ENCODE peak calls at places on chromosomes 4 and X, in eight cellular contexts. M, N, E, A, P, B, S and K are unnamed samples.

GRCh38 chr4:40307627-40308497 is 27.3 kb upstream of the CHRNA9 start:
- DNase-seq in N (no peak), P (no peak), M (no peak), S (peak; percentile 92), B (peak; percentile 63), E (peak; percentile 96), A (no peak), K (no peak)

GRCh38 chr4:185772391-185773093 is 39.5 kb downstream of the SORBS2 start:
- DNase-seq in S (no peak), P (no peak), B (no peak), E (no peak), A (no peak), N (no peak), M (no peak), K (no peak)

GRCh38 chr4:182022899-182023298 is 220.3 kb upstream of the TENM3 start:
- DNase-seq in S (no peak), B (no peak), E (no peak), P (peak; percentile 16), A (no peak), M (no peak), N (no peak), K (no peak)

GRCh38 chrX:140762061-140762460 is 52.5 kb downstream of the LINC00632 start:
- DNase-seq in N (peak; percentile 49), E (peak; percentile 83), M (peak; percentile 10), A (no peak), B (no peak), S (peak; percentile 50), P (peak; percentile 85), K (peak; percentile 60)

GRCh38 chrX:73683236-73683859 is 120.4 kb downstream of the CHIC1 start:
- DNase-seq in M (no peak), P (peak; percentile 15), B (no peak), S (no peak), N (no peak), E (no peak), A (no peak), K (no peak)

GRCh38 chr4:14582658-14583057 is 419.6 kb upstream of the CPEB2 start:
- DNase-seq in M (no peak), S (no peak), E (no peak), P (no peak), N (no peak), A (no peak), B (no peak), K (no peak)

GRCh38 chrX:31279359-31279758 is 207.5 kb upstream of the FTHL17 start:
- DNase-seq in M (peak; percentile 6), N (no peak), E (no peak), P (no peak), S (no peak), B (no peak), A (no peak), K (no peak)

GRCh38 chr4:79178770-79179169 is 147.1 kb downstream of the NAA11 start:
- DNase-seq in E (no peak), B (no peak), S (no peak), M (no peak), N (no peak), P (no peak), A (peak; percentile 41), K (peak; percentile 58)

GRCh38 chrX:100447563-100448397 is 37.7 kb upstream of the PCDH19 start:
- DNase-seq in N (peak; percentile 73), E (peak; percentile 67), P (peak; percentile 54), B (peak; percentile 1), A (peak; percentile 34), S (peak; percentile 1), M (peak; percentile 50), K (peak; percentile 53)

GRCh38 chr4:97987019-97987648 is 156.1 kb downstream of the STPG2 start:
- DNase-seq in M (peak; percentile 30), S (peak; percentile 28), P (peak; percentile 35), B (no peak), E (peak; percentile 71), N (no peak), A (no peak), K (no peak)

GRCh38 chrX:41317487-41318208 is 16.3 kb upstream of the DDX3X start:
- DNase-seq in B (no peak), A (no peak), E (no peak), M (no peak), S (no peak), N (no peak), P (peak; percentile 66), K (no peak)

GRCh38 chrX:1246816-1247215 is 21.8 kb upstream of the CSF2RA start:
- DNase-seq in B (peak; percentile 79), M (peak; percentile 26), S (peak; percentile 86), A (peak; percentile 22), E (peak; percentile 94), N (peak; percentile 83), P (peak; percentile 72), K (peak; percentile 83)

GRCh38 chrX:113512700-113513395 is 672.2 kb upstream of the AMOT start:
- DNase-seq in S (no peak), M (peak; percentile 42), N (no peak), E (no peak), B (no peak), P (peak; percentile 52), A (no peak), K (no peak)

GRCh38 chr4:187663076-187663475 is 332.5 kb upstream of the ZFP42 start:
- DNase-seq in B (no peak), M (no peak), E (no peak), N (no peak), P (no peak), S (no peak), A (no peak), K (no peak)

GRCh38 chrX:123962794-123963373 is 1.4 kb downstream of the STAG2 start:
- DNase-seq in A (peak; percentile 90), N (peak; percentile 78), P (peak; percentile 93), S (peak; percentile 83), E (peak; percentile 93), B (peak; percentile 73), M (peak; percentile 84), K (peak; percentile 89)